ENCODE peak calls at places on chromosomes 11 and 22, in four cellular contexts. W is right lobe of liver, M is sigmoid colon, H is uterus. B is an unnamed sample. For H3K4me1, the result is how much of the 10 kb centered on the place peaks cover.

GRCh38 chr11:34837246-34837856 is 78.8 kb downstream of the APIP start:
- DNase-seq in W (no peak), M (no peak), H (no peak), B (no peak)

GRCh38 chr11:118597556-118597955 is 9.9 kb upstream of the PHLDB1 start:
- DNase-seq in W (no peak), M (peak), H (no peak), B (no peak)

GRCh38 chr22:24894998-24895397 is 51.5 kb downstream of the LHFPL7 start:
- DNase-seq in W (peak), M (peak), H (peak), B (no peak)

GRCh38 chr11:111765320-111765983 is 737 bp downstream of the PPP2R1B start:
- DNase-seq in W (no peak), M (no peak), H (no peak), B (no peak)

GRCh38 chr11:57154718-57155117 is 27.0 kb upstream of the LRRC55 start:
- DNase-seq in W (no peak), M (no peak), H (no peak), B (no peak)

GRCh38 chr22:20575724-20576444 is 68.5 kb downstream of the MED15 start:
- DNase-seq in W (no peak), M (no peak), H (no peak), B (no peak)

GRCh38 chr22:37089451-37089850 is 20.1 kb downstream of the TMPRSS6 start:
- DNase-seq in W (no peak), M (no peak), H (no peak), B (no peak)

GRCh38 chr11:64152841-64153691 is 12.8 kb downstream of the MACROD1 start:
- DNase-seq in W (peak), M (peak), H (peak), B (peak)

GRCh38 chr11:79439430-79439892 is 1.4 kb downstream of the TENM4 start:
- DNase-seq in W (no peak), M (no peak), H (no peak), B (no peak)

GRCh38 chr11:85536438-85536837 is 90.7 kb downstream of the DLG2 start:
- DNase-seq in W (no peak), M (no peak), H (no peak), B (no peak)

GRCh38 chr11:1822648-1823375 is 12.0 kb upstream of the SYT8 start:
- DNase-seq in W (no peak), M (no peak), H (no peak), B (no peak)

GRCh38 chr11:115964091-115964490 is 459.9 kb upstream of the CADM1 start:
- DNase-seq in W (no peak), M (no peak), H (no peak), B (no peak)

GRCh38 chr11:73053964-73054363 is 88.2 kb downstream of the FCHSD2 start:
- DNase-seq in W (no peak), M (no peak), H (no peak), B (no peak)

GRCh38 chr11:128318856-128319474 is 268.4 kb downstream of the ETS1 start:
- DNase-seq in W (no peak), M (no peak), H (no peak), B (no peak)

GRCh38 chr11:121059605-121060004 is 35.7 kb downstream of the TBCEL start:
- DNase-seq in W (no peak), M (no peak), H (no peak), B (no peak)

GRCh38 chr11:33734441-33735165 is 1.6 kb downstream of the CD59 start:
- DNase-seq in W (no peak), M (no peak), H (no peak), B (no peak)

GRCh38 chr11:57440744-57441414 is 14.0 kb upstream of the SLC43A3 start:
- DNase-seq in W (no peak), M (no peak), H (no peak), B (no peak)

GRCh38 chr11:29159552-29160465 is 857.0 kb downstream of the KCNA4 start:
- DNase-seq in W (no peak), M (no peak), H (no peak), B (no peak)

GRCh38 chr11:133681901-133682300 is 149.6 kb upstream of the OPCML start:
- DNase-seq in W (no peak), M (no peak), H (no peak), B (no peak)

GRCh38 chr11:123111465-123111864 is 49.5 kb upstream of the HSPA8 start:
- DNase-seq in W (no peak), M (no peak), H (no peak), B (no peak)

GRCh38 chr11:93741094-93741881 is at the start of the genes C11orf54 and TAF1D:
- DNase-seq in W (peak), M (peak), H (peak), B (peak)

GRCh38 chr22:35138521-35138920 is 72.6 kb downstream of the ISX start:
- DNase-seq in W (no peak), M (no peak), H (no peak), B (peak)

GRCh38 chr11:13140873-13141655 is 131.9 kb downstream of the RASSF10 start:
- DNase-seq in W (no peak), M (no peak), H (no peak), B (peak)

GRCh38 chr22:26674211-26675190 is 17.1 kb downstream of the MIAT start:
- DNase-seq in W (no peak), M (no peak), H (no peak), B (peak)
- H3K27ac ChIP-seq in W (peak), M (peak), H (no peak), B (peak)

DNA sequence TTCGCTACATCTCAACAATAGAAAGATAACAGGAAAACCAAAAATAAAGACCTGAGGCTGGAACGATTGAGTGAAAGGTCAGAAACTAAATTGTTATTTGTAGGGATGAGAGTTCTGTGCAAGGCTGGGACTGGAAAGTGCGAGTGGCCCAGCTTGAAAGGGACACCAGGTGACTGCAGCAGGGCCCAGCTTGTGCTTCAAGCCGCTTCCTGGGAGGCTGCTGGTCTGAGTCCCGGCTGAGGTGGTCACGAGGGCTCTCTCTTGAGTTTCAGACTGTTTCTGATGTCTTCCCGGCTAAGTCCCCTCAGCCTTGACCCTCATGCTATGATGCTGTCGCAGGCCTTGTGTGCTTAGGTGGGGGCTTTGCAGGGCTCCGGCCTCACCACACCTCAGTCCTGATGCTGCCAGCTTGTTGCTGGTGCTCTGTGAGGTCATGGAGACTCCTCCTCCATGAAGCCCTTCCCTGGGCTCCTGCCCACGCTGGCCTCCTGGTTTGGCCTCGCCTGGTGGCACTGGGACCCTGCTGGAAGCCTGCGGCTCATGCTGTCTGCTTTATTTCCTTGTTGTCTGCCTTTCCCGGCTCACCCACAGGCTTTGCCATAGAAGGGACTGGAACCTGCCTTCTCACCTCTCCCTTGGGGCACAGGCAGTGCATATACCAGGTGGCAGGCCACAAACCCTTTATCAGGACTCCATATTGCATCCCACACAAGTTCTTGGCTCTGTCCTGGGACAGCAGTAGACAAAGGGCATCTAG is 4.0 kb downstream of the BANF1 start:
- DNase-seq in W (no peak), M (no peak), H (no peak), B (no peak)
- TF ChIP-seq POLR2A in W (no peak), M (no peak), H (no peak), B (no peak)

GRCh38 chr22:46047841-46048595 is 71.1 kb upstream of the WNT7B start:
- DNase-seq in W (peak), M (peak), H (peak), B (no peak)

GRCh38 chr22:46051646-46052045 is 74.7 kb upstream of the WNT7B start:
- DNase-seq in W (peak), M (peak), H (peak), B (no peak)

GRCh38 chr22:46050916-46051614 is 74.1 kb upstream of the WNT7B start:
- DNase-seq in W (peak), M (peak), H (peak), B (peak)

GRCh38 chr22:46050451-46050845 is 73.5 kb upstream of the WNT7B start:
- DNase-seq in W (peak), M (peak), H (no peak), B (no peak)

GRCh38 chr22:46049726-46050450 is 72.9 kb upstream of the WNT7B start:
- DNase-seq in W (peak), M (peak), H (peak), B (peak)
- H3K4me1 ChIP-seq in W (under half), M (half or more), H (under half), B (under half)

GRCh38 chr11:46837860-46838259 is 8.2 kb downstream of the CKAP5 start:
- DNase-seq in W (no peak), M (no peak), H (no peak), B (no peak)

GRCh38 chr11:46836431-46836830 is 9.6 kb downstream of the CKAP5 start:
- DNase-seq in W (no peak), M (no peak), H (no peak), B (no peak)

GRCh38 chr11:46832511-46833214 is 13.4 kb downstream of the CKAP5 start:
- DNase-seq in W (no peak), M (no peak), H (no peak), B (no peak)

GRCh38 chr11:46838501-46838900 is 7.6 kb downstream of the CKAP5 start:
- DNase-seq in W (no peak), M (no peak), H (no peak), B (no peak)
- H3K27ac ChIP-seq in W (no peak), M (no peak), H (no peak), B (no peak)

GRCh38 chr22:31676700-31677099 is 14.7 kb upstream of the PISD start:
- DNase-seq in W (peak), M (peak), H (peak), B (peak)
- TF ChIP-seq POLR2A in W (peak), M (peak), H (peak), B (peak)

GRCh38 chr11:19450282-19450681 is 209.5 kb upstream of the E2F8 start:
- DNase-seq in W (no peak), M (no peak), H (no peak), B (no peak)
- H3K4me1 ChIP-seq in W (under half), M (under half), H (under half), B (under half)